ENCODE peak calls at places on chromosomes 7 and 10, in four cellular contexts. K is stomach, U is HepG2, M is spleen. D is an unnamed sample.

GRCh38 chr10:50415292-50415691 is 164.0 kb upstream of the ASAH2 start:
- DNase-seq in K (no peak), U (no peak), M (no peak), D (no peak)

GRCh38 chr7:100897111-100897608 is 1.5 kb upstream of the ACHE start:
- DNase-seq in U (no peak), K (peak; percentile 63), M (peak; percentile 87), D (no peak)

GRCh38 chr10:76558586-76558985 is 1079.0 kb downstream of the KCNMA1 start:
- DNase-seq in M (no peak), U (peak; percentile 45), K (peak; percentile 64), D (no peak)

GRCh38 chr7:69919712-69920111 is 321.4 kb downstream of the AUTS2 start:
- DNase-seq in M (no peak), K (no peak), U (no peak), D (no peak)

GRCh38 chr10:113272511-113272910 is 280.3 kb upstream of the HABP2 start:
- DNase-seq in K (no peak), U (no peak), M (no peak), D (no peak)

GRCh38 chr7:157499835-157500153 is 163.0 kb downstream of the DNAJB6 start:
- DNase-seq in M (peak; percentile 47), U (no peak), K (peak; percentile 8), D (no peak)

GRCh38 chr7:10802526-10802925 is 171.1 kb upstream of the PHF14 start:
- DNase-seq in K (no peak), M (no peak), U (no peak), D (no peak)

GRCh38 chr7:149013876-149014275 is 14.4 kb downstream of the PDIA4 start:
- DNase-seq in K (no peak), U (no peak), M (peak; percentile 45), D (no peak)

GRCh38 chr7:5396542-5396941 is 27.1 kb downstream of the TNRC18 start:
- DNase-seq in U (no peak), M (peak; percentile 88), K (peak; percentile 52), D (no peak)

GRCh38 chr7:73341877-73342276 is 13.9 kb downstream of the FKBP6 start:
- DNase-seq in U (peak; percentile 43), K (no peak), M (peak; percentile 11), D (no peak)

GRCh38 chr7:111763221-111763791 is 201.0 kb upstream of the IMMP2L start:
- DNase-seq in U (peak; percentile 42), K (no peak), M (no peak), D (no peak)

GRCh38 chr10:241451-241850 is 106.2 kb downstream of the ZMYND11 start:
- DNase-seq in U (no peak), M (no peak), K (no peak), D (no peak)

GRCh38 chr7:36021917-36022550 is 131.0 kb upstream of the EEPD1 start:
- DNase-seq in U (no peak), M (no peak), K (no peak), D (no peak)

GRCh38 chr10:58773942-58774341 is 261.3 kb downstream of the BICC1 start:
- DNase-seq in M (no peak), K (no peak), U (no peak), D (no peak)

DNA sequence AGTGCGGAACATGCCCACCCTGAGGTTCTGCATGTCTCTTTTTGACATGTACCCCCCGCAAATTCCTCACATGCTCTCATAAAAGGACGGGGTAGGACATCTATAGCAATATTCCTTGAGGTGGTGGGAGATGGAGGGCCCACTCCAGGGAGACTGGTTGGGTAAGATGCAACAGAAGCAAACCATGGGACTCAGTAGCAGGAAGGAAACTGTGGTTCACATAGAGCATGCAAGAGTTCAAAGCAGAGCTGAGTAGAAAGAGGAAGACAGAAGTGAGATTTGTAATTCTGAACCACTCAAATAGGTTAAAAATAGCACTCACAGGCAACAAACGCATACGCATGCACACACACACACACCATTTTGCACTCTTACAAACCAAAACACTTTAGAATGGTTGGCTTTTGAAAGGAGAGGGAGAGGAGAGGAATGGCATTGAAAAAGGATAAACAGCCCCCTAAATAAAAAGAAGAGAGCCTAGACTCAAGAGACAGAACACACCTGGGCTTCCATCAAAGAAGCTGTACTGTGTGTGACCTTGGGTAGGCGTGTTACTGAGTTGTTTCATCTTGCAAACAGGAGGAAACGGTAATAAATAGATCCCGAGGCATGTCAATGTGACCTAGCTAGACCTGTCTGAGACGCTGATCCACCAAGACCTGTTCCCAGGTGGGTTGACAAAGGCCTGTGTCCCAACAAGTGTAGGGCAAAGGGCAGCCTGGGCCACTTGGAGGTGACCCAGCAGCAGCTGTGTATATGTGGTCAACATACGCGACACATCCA is 77.6 kb upstream of the LRRC4 start:
- DNase-seq in U (no peak), M (peak; percentile 80), K (no peak), D (no peak)
- H3K4me3 ChIP-seq in U (no peak overlapping the region), M (no peak overlapping the region), K (no peak overlapping the region), D (no peak overlapping the region)

DNA sequence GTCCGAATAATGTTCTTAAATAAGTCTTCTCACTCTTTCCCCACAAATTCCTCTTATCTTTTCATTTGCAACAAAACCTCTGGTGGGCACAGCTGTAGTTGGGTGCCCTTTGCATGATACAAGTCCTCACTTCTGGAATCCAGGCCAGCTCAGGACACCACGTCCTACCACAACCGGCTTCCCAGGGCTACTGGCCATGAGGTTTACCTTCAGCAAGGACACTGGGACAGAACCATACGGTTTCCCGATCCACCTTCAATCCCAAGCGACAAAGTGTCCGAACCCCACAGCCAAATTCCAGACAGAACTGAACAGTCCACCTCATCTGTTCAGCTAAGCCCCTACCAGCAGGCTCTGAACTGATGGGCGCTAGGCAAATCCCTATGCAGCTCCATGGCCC is 174.6 kb downstream of the FAM107B start:
- DNase-seq in K (no peak), U (no peak), M (no peak), D (no peak)
- TF ChIP-seq POLR2AphosphoS5 in K (no peak), U (no peak), M (no peak), D (no peak)

GRCh38 chr10:122112625-122113160 is 123.7 kb downstream of the TACC2 start:
- DNase-seq in K (peak; percentile 88), U (peak; percentile 77), M (peak; percentile 78), D (peak; percentile 95)

GRCh38 chr10:122112021-122112616 is 123.2 kb downstream of the TACC2 start:
- DNase-seq in U (no peak), M (no peak), K (no peak), D (no peak)

GRCh38 chr10:122115874-122116273 is 126.9 kb downstream of the TACC2 start:
- DNase-seq in K (no peak), M (no peak), U (no peak), D (no peak)

GRCh38 chr10:122114156-122114747 is 125.3 kb downstream of the TACC2 start:
- DNase-seq in M (no peak), K (no peak), U (no peak), D (no peak)

GRCh38 chr10:122113161-122113944 is 124.4 kb downstream of the TACC2 start:
- DNase-seq in U (peak; percentile 78), M (peak; percentile 78), K (peak; percentile 69), D (peak; percentile 95)
- TF ChIP-seq POLR2A in U (peak; percentile 71), M (no peak), K (peak; percentile 90), D (peak; percentile 77)

GRCh38 chr7:27587429-27587828 is 75.3 kb downstream of the HIBADH start:
- DNase-seq in U (no peak), M (no peak), K (no peak), D (no peak)

GRCh38 chr7:27590421-27590820 is 72.3 kb downstream of the HIBADH start:
- DNase-seq in M (no peak), U (no peak), K (no peak), D (no peak)

GRCh38 chr7:27593226-27593625 is 69.5 kb downstream of the HIBADH start:
- DNase-seq in M (no peak), K (no peak), U (no peak), D (no peak)
- H3K4me3 ChIP-seq in M (no peak overlapping the region), K (no peak overlapping the region), U (no peak overlapping the region), D (no peak overlapping the region)

D was measured in esophagus muscularis mucosa.